ENCODE peak calls at places on chromosomes 4 and X, in seven cellular contexts. D is pancreas, W is kidney, F is right atrium auricular region, Y is AG09309, K is uterus, B is thoracic aorta. M is an unnamed sample.

GRCh38 chr4:185471235-185472062 is at the start of gene CCDC110:
- DNase-seq in F (peak; percentile 93), K (peak; percentile 92), D (peak; percentile 94), Y (peak; percentile 71), W (peak; percentile 99), B (peak; percentile 77), M (peak; percentile 67)

GRCh38 chr4:14028862-14029261 is 401.3 kb upstream of the BOD1L1 start:
- DNase-seq in F (no peak), W (no peak), B (no peak), Y (no peak), D (no peak), K (no peak), M (no peak)

GRCh38 chrX:102659790-102660757 is 8.8 kb downstream of the GPRASP1 start:
- DNase-seq in Y (no peak), D (peak; percentile 81), F (peak; percentile 92), K (peak; percentile 80), B (peak; percentile 29), W (peak; percentile 95), M (peak; percentile 15)

GRCh38 chr4:80335554-80336358 is at the start of gene CFAP299:
- DNase-seq in B (peak; percentile 35), F (peak; percentile 69), D (peak; percentile 87), K (peak; percentile 68), W (peak; percentile 83), Y (peak; percentile 42), M (peak; percentile 61)

GRCh38 chr4:182973421-182974340 is 56.5 kb upstream of the DCTD start:
- DNase-seq in B (no peak), D (no peak), Y (no peak), K (no peak), F (no peak), W (no peak), M (peak; percentile 1)

GRCh38 chr4:127505203-127505602 is 127.6 kb upstream of the INTU start:
- DNase-seq in K (no peak), D (peak; percentile 39), F (no peak), Y (peak; percentile 27), W (no peak), B (no peak), M (peak; percentile 85)

GRCh38 chr4:7322166-7322991 is 112.4 kb downstream of the PSAPL1 start:
- DNase-seq in Y (no peak), W (peak; percentile 77), D (no peak), K (no peak), B (no peak), F (no peak), M (no peak)

GRCh38 chr4:12926189-12927066 is 557.7 kb downstream of the RAB28 start:
- DNase-seq in B (no peak), W (no peak), Y (no peak), F (no peak), D (no peak), K (no peak), M (no peak)

GRCh38 chr4:69713593-69713992 is 46.8 kb downstream of the SULT1B1 start:
- DNase-seq in Y (no peak), K (no peak), B (no peak), F (no peak), D (no peak), W (no peak), M (no peak)

GRCh38 chr4:14168919-14169318 is 541.4 kb upstream of the BOD1L1 start:
- DNase-seq in W (no peak), Y (peak; percentile 56), B (no peak), D (peak; percentile 81), F (no peak), K (no peak), M (peak; percentile 74)

GRCh38 chrX:42085836-42086235 is 162.5 kb upstream of the CASK start:
- DNase-seq in K (no peak), W (no peak), D (no peak), Y (no peak), F (no peak), B (no peak), M (peak; percentile 22)

GRCh38 chr4:93730760-93731159 is 97.8 kb upstream of the ATOH1 start:
- DNase-seq in B (no peak), F (no peak), D (peak; percentile 26), W (no peak), Y (no peak), K (no peak), M (no peak)

GRCh38 chr4:112560084-112560483 is 44.1 kb upstream of the NEUROG2 start:
- DNase-seq in K (no peak), F (no peak), Y (no peak), B (no peak), W (no peak), D (no peak), M (no peak)

GRCh38 chrX:132704769-132705168 is 215.9 kb upstream of the MBNL3 start:
- DNase-seq in W (no peak), D (no peak), K (no peak), B (no peak), F (no peak), Y (no peak), M (no peak)

GRCh38 chr4:40865696-40866095 is 115.9 kb downstream of the NSUN7 start:
- DNase-seq in W (no peak), D (no peak), B (no peak), F (no peak), Y (no peak), K (no peak), M (no peak)

GRCh38 chr4:140343303-140343702 is 30.1 kb upstream of the SCOC start:
- DNase-seq in Y (no peak), B (no peak), K (no peak), F (no peak), D (peak; percentile 93), W (peak; percentile 87), M (no peak)

GRCh38 chrX:63350551-63350950 is 581 bp downstream of the SPIN4 start:
- DNase-seq in B (no peak), Y (no peak), F (no peak), W (peak; percentile 59), K (peak; percentile 18), D (peak; percentile 12), M (no peak)

GRCh38 chr4:171812377-171813194 is 618 bp upstream of the GALNTL6 start:
- DNase-seq in F (no peak), W (peak; percentile 71), Y (no peak), B (no peak), K (no peak), D (no peak), M (no peak)

GRCh38 chr4:129167640-129168260 is 71.8 kb downstream of the C4orf33 start:
- DNase-seq in K (no peak), B (no peak), F (no peak), D (peak; percentile 49), Y (no peak), W (peak; percentile 26), M (no peak)

GRCh38 chr4:129163427-129163826 is 67.5 kb downstream of the C4orf33 start:
- DNase-seq in Y (no peak), D (no peak), F (no peak), B (no peak), K (no peak), W (no peak), M (no peak)

GRCh38 chr4:129164243-129164642 is 68.3 kb downstream of the C4orf33 start:
- DNase-seq in K (no peak), W (no peak), Y (no peak), F (no peak), D (no peak), B (no peak), M (no peak)

DNA sequence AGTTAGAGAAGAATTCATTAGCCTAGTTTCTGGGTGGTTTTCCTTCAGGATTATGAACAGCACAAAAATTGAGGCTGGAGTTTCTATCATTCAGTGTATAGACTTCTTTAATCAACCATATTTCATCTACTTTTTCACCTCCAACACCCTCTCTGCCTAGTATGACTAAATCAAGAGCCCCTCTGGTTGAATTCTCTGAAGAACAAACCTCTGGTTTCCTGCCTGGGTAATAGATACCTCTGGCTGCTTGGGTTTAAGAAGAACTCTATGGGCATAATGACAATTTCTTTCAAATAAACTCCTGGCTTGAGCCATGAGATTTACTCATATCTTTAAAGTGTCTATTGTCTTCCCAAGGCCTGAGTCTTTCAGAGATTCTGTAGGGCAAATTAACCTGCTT is 66.5 kb downstream of the C4orf33 start:
- DNase-seq in B (no peak), W (no peak), F (no peak), Y (no peak), K (no peak), D (no peak), M (no peak)
- H3K4me3 ChIP-seq in B (no peak overlapping the region), W (no peak overlapping the region), F (no peak overlapping the region), Y (no peak overlapping the region), K (no peak overlapping the region), D (no peak overlapping the region), M (no peak overlapping the region)

GRCh38 chr4:3740256-3740655 is 25.9 kb upstream of the ADRA2C start:
- DNase-seq in D (no peak), W (no peak), F (no peak), B (no peak), Y (no peak), K (no peak), M (no peak)

GRCh38 chr4:3736806-3737205 is 29.4 kb upstream of the ADRA2C start:
- DNase-seq in F (no peak), Y (no peak), B (no peak), W (no peak), D (no peak), K (no peak), M (no peak)

GRCh38 chr4:3741217-3742011 is 24.8 kb upstream of the ADRA2C start:
- DNase-seq in K (no peak), B (no peak), Y (no peak), F (no peak), W (no peak), D (no peak), M (no peak)

GRCh38 chr4:3742610-3743009 is 23.6 kb upstream of the ADRA2C start:
- DNase-seq in F (no peak), Y (no peak), W (no peak), D (no peak), B (no peak), K (no peak), M (no peak)

GRCh38 chr4:3739577-3739976 is 26.6 kb upstream of the ADRA2C start:
- DNase-seq in D (no peak), Y (no peak), F (no peak), B (no peak), K (no peak), W (no peak), M (no peak)
- TF ChIP-seq CTCF in D (no peak), Y (no peak), F (no peak), B (no peak), K (no peak), W (no peak), M (no peak)

DNA sequence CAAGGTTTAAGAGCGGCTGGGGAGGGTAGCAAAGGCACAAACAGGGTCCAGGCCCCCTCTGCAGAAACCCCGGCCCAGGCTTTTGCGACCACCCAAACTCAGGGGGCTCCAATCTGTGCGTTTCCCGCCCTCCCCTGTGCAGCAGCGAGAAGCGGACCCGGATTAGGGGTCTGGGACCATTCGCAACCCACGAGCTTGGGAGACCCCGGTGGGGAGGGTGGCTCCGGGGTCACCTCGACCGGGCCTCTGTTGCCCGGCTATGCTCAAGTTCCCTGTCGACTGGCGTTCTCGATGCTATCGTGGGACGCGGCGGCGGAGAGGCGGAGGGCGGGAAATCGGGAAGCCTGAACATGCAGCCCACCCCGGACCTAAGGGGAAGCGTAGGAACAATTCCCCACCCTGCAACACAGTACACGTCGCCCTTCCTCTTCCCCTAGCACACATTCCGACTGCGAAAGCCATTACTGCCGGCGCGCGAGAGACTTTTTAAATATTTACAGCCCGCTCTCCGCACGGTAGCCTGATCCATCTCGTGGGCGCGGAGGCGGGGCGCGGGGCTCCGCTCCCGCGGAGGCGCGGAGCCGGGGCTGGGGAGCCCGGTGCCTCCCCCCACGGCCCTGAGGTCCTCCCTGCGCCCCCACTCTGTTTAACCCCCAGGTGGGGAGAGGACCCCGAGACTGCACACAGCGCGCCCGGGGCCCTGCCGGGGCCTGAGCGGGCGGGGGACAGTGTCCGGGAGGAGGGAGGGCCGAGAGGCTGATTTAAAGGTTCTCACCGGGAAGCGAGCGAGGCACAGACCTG is 48.1 kb upstream of the BCOR start:
- DNase-seq in W (no peak), B (no peak), F (no peak), D (no peak), Y (no peak), K (no peak), M (no peak)
- H3K4me3 ChIP-seq in W (peak overlapping the region; percentile 51), B (peak overlapping the region; percentile 78), F (peak overlapping the region; percentile 37), D (no peak overlapping the region), Y (peak overlapping the region; percentile 62), K (peak overlapping the region; percentile 47), M (peak overlapping the region; percentile 57)

GRCh38 chr4:117447925-117448324 is 362.5 kb upstream of the TRAM1L1 start:
- DNase-seq in W (no peak), D (no peak), F (no peak), K (no peak), Y (no peak), B (no peak), M (no peak)
- TF ChIP-seq CTCF in W (no peak), D (no peak), F (no peak), K (no peak), Y (no peak), B (no peak), M (peak; percentile 25)